ENCODE peak calls at places on chromosomes 12 and 14, in four cellular contexts. C is cardiac fibroblast, G is mucosa of descending colon, K is A673. W is an unnamed sample.
A peak's percentile ranks its signal among the peaks of the same experiment; 100 is the strongest.

GRCh38 chr12:11663128-11663527 is 13.7 kb downstream of the ETV6 start:
- DNase-seq in C (no peak), G (no peak), K (no peak), W (no peak)

GRCh38 chr12:116662612-116663144 is 75.2 kb downstream of the SPRING1 start:
- DNase-seq in G (peak; percentile 61), C (no peak), K (no peak), W (peak; percentile 28)

GRCh38 chr14:105488781-105489606 is 2.1 kb upstream of the TEDC1 start:
- DNase-seq in K (no peak), G (no peak), C (no peak), W (no peak)

GRCh38 chr12:47900480-47901129 is 4.2 kb downstream of the VDR start:
- DNase-seq in K (no peak), C (peak; percentile 31), G (peak; percentile 65), W (no peak)

GRCh38 chr12:94282675-94283074 is 134.3 kb downstream of the PLXNC1 start:
- DNase-seq in G (peak; percentile 67), C (no peak), K (no peak), W (no peak)

GRCh38 chr12:126353604-126354003 is 1288.4 kb downstream of the AACS start:
- DNase-seq in K (no peak), G (no peak), C (peak; percentile 26), W (no peak)

GRCh38 chr12:62123721-62124203 is 136.4 kb upstream of the USP15 start:
- DNase-seq in K (peak; percentile 71), C (peak; percentile 65), G (no peak), W (peak; percentile 47)

GRCh38 chr14:51160871-51161270 is 66.0 kb upstream of the TRIM9 start:
- DNase-seq in C (no peak), G (no peak), K (no peak), W (no peak)

GRCh38 chr14:100294963-100295330 is 11.3 kb downstream of the SLC25A29 start:
- DNase-seq in K (no peak), G (no peak), C (no peak), W (no peak)

GRCh38 chr14:63276492-63277342 is 42.0 kb downstream of the GPHB5 start:
- DNase-seq in C (peak; percentile 79), K (peak; percentile 75), G (no peak), W (peak; percentile 52)

GRCh38 chr12:132521200-132521580 is 31.2 kb downstream of the FBRSL1 start:
- DNase-seq in G (no peak), K (no peak), C (no peak), W (no peak)

GRCh38 chr12:19130224-19131019 is 889 bp downstream of the PLEKHA5 start:
- DNase-seq in C (no peak), G (peak; percentile 66), K (peak; percentile 47), W (no peak)

GRCh38 chr14:73746540-73747385 is 32.6 kb upstream of the PNMA1 start:
- DNase-seq in C (no peak), G (peak; percentile 54), K (no peak), W (peak; percentile 30)

GRCh38 chr12:27013606-27014084 is 539 bp downstream of the TM7SF3 start:
- DNase-seq in K (peak; percentile 66), G (no peak), C (peak; percentile 49), W (peak; percentile 42)

GRCh38 chr12:133236144-133236543 is 467 bp upstream of the ANHX start:
- DNase-seq in K (no peak), G (no peak), C (no peak), W (no peak)

GRCh38 chr12:10301103-10301502 is 6.6 kb upstream of the KLRD1 start:
- DNase-seq in K (no peak), C (peak; percentile 35), G (no peak), W (peak; percentile 85)

GRCh38 chr12:16359512-16360491 is 12.4 kb downstream of the MGST1 start:
- DNase-seq in C (peak; percentile 79), G (peak; percentile 64), K (peak; percentile 77), W (peak; percentile 68)

GRCh38 chr12:55741978-55742377 is 944 bp upstream of the GDF11 start:
- DNase-seq in C (no peak), K (no peak), G (no peak), W (no peak)
- H3K4me3 ChIP-seq in C (no peak overlapping the region), K (no peak overlapping the region), G (no peak overlapping the region), W (no peak overlapping the region)

GRCh38 chr14:25537846-25538455 is 488.0 kb upstream of the STXBP6 start:
- DNase-seq in C (peak; percentile 1), K (peak; percentile 75), G (no peak), W (no peak)
- TF ChIP-seq CTCF in C (no peak), K (peak; percentile 88), G (peak; percentile 29), W (no peak)

DNA sequence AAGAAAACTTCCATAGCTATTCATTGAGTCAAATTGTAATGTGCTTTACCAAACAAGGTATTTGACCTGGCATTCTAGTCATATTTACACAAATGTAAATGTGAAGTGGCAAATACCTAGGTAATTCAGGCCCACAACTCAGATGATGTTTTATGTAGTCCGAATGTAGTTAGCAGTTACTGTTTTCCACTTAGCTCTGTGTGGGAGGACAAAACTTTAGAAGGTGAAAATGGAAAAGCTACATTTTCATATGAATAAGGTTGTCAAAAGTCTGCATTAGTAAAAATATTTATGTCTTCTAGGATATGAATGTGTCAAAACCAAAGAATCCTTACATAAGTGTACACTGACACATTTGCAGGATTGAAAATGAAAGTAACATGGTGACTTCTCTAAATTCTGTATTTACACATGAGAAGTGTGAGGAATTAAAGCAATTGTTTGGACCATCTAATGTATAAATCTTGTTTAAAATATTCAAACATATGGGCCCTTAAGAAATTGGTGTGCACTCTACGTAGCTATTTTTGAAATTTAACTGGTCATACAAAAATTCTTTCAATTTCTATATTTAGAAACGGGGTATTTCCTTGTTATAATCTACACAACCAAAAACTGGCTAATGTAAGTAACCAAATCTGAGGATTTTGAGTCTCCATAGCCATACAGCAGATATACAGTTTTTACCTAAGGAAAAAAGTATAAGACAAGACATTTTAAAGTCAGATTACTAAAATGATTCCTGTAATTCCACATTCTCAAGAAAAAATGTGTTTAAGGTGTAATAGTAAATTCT is 5.4 kb downstream of the CDKN1B start:
- DNase-seq in C (peak; percentile 75), K (peak; percentile 50), G (no peak), W (peak; percentile 80)
- H3K4me3 ChIP-seq in C (no peak overlapping the region), K (peak overlapping the region; percentile 96), G (no peak overlapping the region), W (peak overlapping the region; percentile 85)

GRCh38 chr12:65074932-65075331 is 46.2 kb downstream of the WIF1 start:
- DNase-seq in K (no peak), G (no peak), C (no peak), W (no peak)
- TF ChIP-seq CTCF in K (no peak), G (no peak), C (no peak), W (no peak)

GRCh38 chr14:101459392-101459900 is 101.8 kb upstream of the DIO3 start:
- DNase-seq in G (no peak), K (no peak), C (no peak), W (no peak)
- H3K4me3 ChIP-seq in G (no peak overlapping the region), K (no peak overlapping the region), C (no peak overlapping the region), W (no peak overlapping the region)

GRCh38 chr14:29926228-29926627 is 1.4 kb downstream of the PRKD1 start:
- DNase-seq in C (no peak), K (no peak), G (no peak), W (no peak)

GRCh38 chr14:29928342-29928640 is 644 bp upstream of the PRKD1 start:
- DNase-seq in C (no peak), K (peak; percentile 35), G (no peak), W (no peak)

GRCh38 chr14:29926701-29927595 is 699 bp downstream of the PRKD1 start:
- DNase-seq in G (peak; percentile 65), C (peak; percentile 49), K (peak; percentile 24), W (peak; percentile 33)

GRCh38 chr14:29925736-29926135 is 1.9 kb downstream of the PRKD1 start:
- DNase-seq in C (peak; percentile 46), G (no peak), K (no peak), W (no peak)

DNA sequence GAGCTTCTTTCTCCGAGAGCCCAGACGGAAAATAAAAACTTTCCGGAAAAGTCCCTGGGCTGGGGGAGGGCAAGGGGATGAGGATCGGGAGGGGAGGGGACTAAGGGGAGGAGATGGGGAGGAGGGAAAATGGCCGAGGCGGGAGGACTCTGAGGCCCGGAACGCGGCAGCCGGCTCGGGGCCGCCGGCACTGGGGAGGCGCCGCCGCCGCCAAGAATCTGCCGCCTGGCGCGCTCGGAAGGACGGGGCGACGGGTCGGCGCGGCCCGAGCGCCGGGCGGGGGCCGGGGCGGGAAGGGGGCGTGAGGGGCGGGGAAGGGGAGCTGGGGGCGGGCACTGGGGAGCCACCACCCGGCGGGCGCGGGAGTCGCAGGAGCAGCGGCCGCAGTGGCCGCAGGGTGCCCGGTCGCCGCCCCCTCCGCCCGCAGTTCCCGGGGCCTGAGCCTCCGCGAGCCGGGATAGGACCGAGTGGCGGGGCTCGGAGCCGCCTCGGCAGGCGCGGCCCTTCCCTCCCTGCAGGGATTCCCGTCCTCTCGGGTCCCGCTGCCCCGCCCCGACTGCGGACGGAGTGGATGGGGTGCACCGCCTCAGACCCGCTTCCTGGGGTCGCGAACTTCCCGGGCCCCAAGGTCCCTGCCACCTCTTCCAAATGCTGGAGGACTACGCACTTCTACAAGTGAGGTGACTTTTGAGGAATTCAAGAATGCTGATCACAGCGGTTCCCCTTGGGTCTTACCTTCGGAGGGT is at the start of gene PRKD1:
- DNase-seq in C (peak; percentile 71), G (peak; percentile 54), K (peak; percentile 78), W (peak; percentile 59)
- TF ChIP-seq CTCF in C (no peak), G (no peak), K (no peak), W (no peak)

GRCh38 chr14:81222694-81223093 is 1.9 kb upstream of the GTF2A1 start:
- DNase-seq in K (no peak), C (no peak), G (no peak), W (no peak)
- H3K4me3 ChIP-seq in K (no peak overlapping the region), C (no peak overlapping the region), G (no peak overlapping the region), W (no peak overlapping the region)

GRCh38 chr12:43282106-43282505 is 269.9 kb downstream of the ADAMTS20 start:
- DNase-seq in G (no peak), K (peak; percentile 9), C (peak; percentile 74), W (peak; percentile 40)
- TF ChIP-seq CTCF in G (no peak), K (peak; percentile 51), C (no peak), W (peak; percentile 24)

GRCh38 chr12:44457465-44457864 is 418.6 kb downstream of the NELL2 start:
- DNase-seq in G (no peak), K (no peak), C (no peak), W (no peak)

GRCh38 chr12:44459569-44459968 is 416.5 kb downstream of the NELL2 start:
- DNase-seq in C (no peak), K (no peak), G (no peak), W (no peak)

GRCh38 chr12:44465139-44465538 is 411.0 kb downstream of the NELL2 start:
- DNase-seq in C (no peak), K (peak; percentile 32), G (no peak), W (no peak)

GRCh38 chr12:44464180-44464579 is 411.9 kb downstream of the NELL2 start:
- DNase-seq in G (no peak), C (no peak), K (no peak), W (no peak)

DNA sequence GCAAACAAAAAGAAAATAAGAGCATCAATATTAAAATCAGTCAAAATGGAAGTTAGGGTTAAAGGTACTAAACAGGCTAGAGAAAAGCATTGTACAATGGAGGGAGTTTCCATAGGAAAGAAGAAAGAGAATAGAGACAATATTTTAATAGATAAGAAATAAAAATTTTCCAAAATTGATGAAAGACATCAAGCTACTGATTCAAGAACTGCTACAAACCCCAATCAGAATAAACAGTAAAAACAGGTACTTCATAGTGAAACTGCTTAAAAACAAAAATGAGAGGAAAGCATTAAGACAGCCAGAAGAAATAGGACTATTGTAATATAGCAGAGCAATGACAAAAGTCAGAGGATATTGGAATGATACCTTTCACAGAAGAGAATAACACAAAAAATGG is 413.4 kb downstream of the NELL2 start:
- DNase-seq in C (no peak), K (no peak), G (no peak), W (no peak)
- H3K4me3 ChIP-seq in C (no peak overlapping the region), K (no peak overlapping the region), G (no peak overlapping the region), W (no peak overlapping the region)

GRCh38 chr12:6644903-6645302 is 2.3 kb downstream of the ACRBP start:
- DNase-seq in G (peak; percentile 48), C (no peak), K (no peak), W (no peak)
- TF ChIP-seq CTCF in G (no peak), C (no peak), K (peak; percentile 57), W (peak; percentile 40)